ENCODE peak calls at places on chromosomes 4 and X, in ten cellular contexts. W, C, R, B, L, M, Y, Z, P and Q are unnamed samples.

GRCh38 chrX:63929608-63930007 is 144.6 kb upstream of the ARHGEF9 start:
- DNase-seq in W (no peak), C (no peak), R (no peak), B (no peak), L (no peak), M (no peak), Y (no peak), Z (no peak), P (no peak), Q (no peak)

GRCh38 chrX:123905334-123905733 is 45.5 kb downstream of the XIAP start:
- DNase-seq in W (no peak), C (no peak), R (no peak), B (no peak), L (no peak), M (no peak), Y (no peak), Z (no peak), P (no peak), Q (no peak)

GRCh38 chrX:47662144-47662657 is 3.2 kb upstream of the UXT start:
- DNase-seq in W (no peak), C (no peak), R (no peak), B (no peak), L (no peak), M (peak; percentile 90), Y (no peak), Z (no peak), P (peak; percentile 50), Q (no peak)

GRCh38 chrX:152641996-152642395 is 4.3 kb downstream of the GABRQ start:
- DNase-seq in W (peak; percentile 22), C (peak; percentile 42), R (no peak), B (no peak), L (no peak), M (peak; percentile 1), Y (no peak), Z (no peak), P (peak; percentile 38), Q (no peak)

GRCh38 chr4:6658635-6659075 is 18.2 kb downstream of the MRFAP1 start:
- DNase-seq in W (no peak), C (no peak), R (peak; percentile 55), B (no peak), L (peak; percentile 66), M (peak; percentile 26), Y (no peak), Z (peak; percentile 52), P (no peak), Q (peak; percentile 37)

GRCh38 chr4:174503079-174503724 is 19.1 kb downstream of the HPGD start:
- DNase-seq in W (no peak), C (no peak), R (no peak), B (no peak), L (no peak), M (peak; percentile 26), Y (no peak), Z (no peak), P (no peak), Q (no peak)

GRCh38 chr4:121034010-121034409 is 38.3 kb downstream of the NDNF start:
- DNase-seq in W (no peak), C (no peak), R (no peak), B (no peak), L (no peak), M (peak; percentile 59), Y (no peak), Z (no peak), P (no peak), Q (no peak)

GRCh38 chrX:2748171-2748814 is 3.5 kb upstream of the XG start:
- DNase-seq in W (no peak), C (no peak), R (no peak), B (no peak), L (no peak), M (no peak), Y (no peak), Z (no peak), P (no peak), Q (no peak)

GRCh38 chrX:53729756-53730155 is 43.2 kb upstream of the HUWE1 start:
- DNase-seq in W (no peak), C (no peak), R (no peak), B (no peak), L (no peak), M (no peak), Y (no peak), Z (no peak), P (no peak), Q (no peak)

GRCh38 chrX:10726647-10727046 is 106.3 kb upstream of the MID1 start:
- DNase-seq in W (no peak), C (no peak), R (no peak), B (no peak), L (no peak), M (peak; percentile 38), Y (no peak), Z (no peak), P (no peak), Q (no peak)

GRCh38 chrX:19592952-19593351 is 77.6 kb upstream of the MAP3K15 start:
- DNase-seq in W (no peak), C (no peak), R (no peak), B (no peak), L (no peak), M (no peak), Y (no peak), Z (no peak), P (no peak), Q (no peak)